ENCODE peak calls at places on chromosomes 12 and 14, in six cellular contexts. X, K, T, Z, B and E are unnamed samples.

GRCh38 chr12:24788886-24789285 is 160.0 kb downstream of the BCAT1 start:
- DNase-seq in X (no peak), K (no peak), T (no peak), Z (no peak), B (no peak), E (no peak)

GRCh38 chr14:57493467-57494181 is at the start of gene CCDC198:
- DNase-seq in X (no peak), K (peak), T (no peak), Z (no peak), B (peak), E (no peak)

GRCh38 chr12:20547788-20548575 is 147.2 kb upstream of the SLCO1C1 start:
- DNase-seq in X (no peak), K (no peak), T (no peak), Z (no peak), B (no peak), E (no peak)

GRCh38 chr12:15778126-15778525 is 11.1 kb downstream of the EPS8 start:
- DNase-seq in X (no peak), K (no peak), T (no peak), Z (no peak), B (no peak), E (no peak)

GRCh38 chr14:92952497-92953298 is 29.7 kb downstream of the CHGA start:
- DNase-seq in X (no peak), K (no peak), T (no peak), Z (no peak), B (no peak), E (no peak)

GRCh38 chr14:73003688-73004087 is 23.2 kb downstream of the ZFYVE1 start:
- DNase-seq in X (no peak), K (no peak), T (no peak), Z (no peak), B (no peak), E (no peak)

GRCh38 chr12:113929312-113929989 is 36.7 kb downstream of the RBM19 start:
- DNase-seq in X (no peak), K (no peak), T (no peak), Z (no peak), B (no peak), E (no peak)

GRCh38 chr12:26642361-26642760 is 190.6 kb downstream of the ITPR2 start:
- DNase-seq in X (no peak), K (no peak), T (no peak), Z (no peak), B (no peak), E (no peak)

GRCh38 chr12:99436584-99436983 is 211.0 kb upstream of the GARIN6 start:
- DNase-seq in X (no peak), K (no peak), T (no peak), Z (no peak), B (peak), E (no peak)

GRCh38 chr12:126069549-126070165 is 1004.4 kb downstream of the AACS start:
- DNase-seq in X (peak), K (peak), T (peak), Z (peak), B (no peak), E (peak)

GRCh38 chr14:20624495-20625070 is 16.9 kb downstream of the OR6S1 start:
- DNase-seq in X (peak), K (no peak), T (peak), Z (no peak), B (no peak), E (no peak)

GRCh38 chr12:60209933-60210332 is 614.1 kb downstream of the SLC16A7 start:
- DNase-seq in X (no peak), K (no peak), T (peak), Z (no peak), B (no peak), E (no peak)

GRCh38 chr12:51915951-51916350 is 8.6 kb downstream of the ACVRL1 start:
- DNase-seq in X (no peak), K (no peak), T (no peak), Z (no peak), B (no peak), E (no peak)

GRCh38 chr12:130357729-130358330 is 20.1 kb downstream of the PIWIL1 start:
- DNase-seq in X (no peak), K (no peak), T (no peak), Z (no peak), B (no peak), E (no peak)

GRCh38 chr12:53994691-53995310 is 5.2 kb upstream of the HOXC9 start:
- DNase-seq in X (no peak), K (no peak), T (peak), Z (no peak), B (no peak), E (no peak)

GRCh38 chr14:67077914-67078313 is 111.3 kb upstream of the GARIN2 start:
- DNase-seq in X (no peak), K (no peak), T (no peak), Z (no peak), B (no peak), E (no peak)

GRCh38 chr14:80124794-80125193 is 86.5 kb downstream of the DIO2 start:
- DNase-seq in X (no peak), K (no peak), T (no peak), Z (no peak), B (no peak), E (no peak)

GRCh38 chr12:45928309-45928708 is 62.1 kb downstream of the SCAF11 start:
- DNase-seq in X (no peak), K (no peak), T (no peak), Z (no peak), B (no peak), E (no peak)

GRCh38 chr12:201361-201760 is 12.6 kb downstream of the SLC6A12 start:
- DNase-seq in X (no peak), K (no peak), T (no peak), Z (no peak), B (no peak), E (no peak)

GRCh38 chr14:56720703-56721426 is 89.4 kb downstream of the OTX2 start:
- DNase-seq in X (no peak), K (no peak), T (no peak), Z (no peak), B (no peak), E (no peak)

GRCh38 chr12:105272152-105272551 is 36.2 kb upstream of the APPL2 start:
- DNase-seq in X (no peak), K (no peak), T (peak), Z (no peak), B (no peak), E (no peak)

GRCh38 chr12:104805186-104805585 is 152.9 kb downstream of the SLC41A2 start:
- DNase-seq in X (no peak), K (no peak), T (no peak), Z (no peak), B (no peak), E (no peak)

GRCh38 chr12:120847392-120848157 is 56.6 kb downstream of the SPPL3 start:
- DNase-seq in X (no peak), K (no peak), T (no peak), Z (no peak), B (peak), E (peak)

GRCh38 chr12:1518763-1519516 is 75.4 kb downstream of the FBXL14 start:
- DNase-seq in X (no peak), K (peak), T (peak), Z (no peak), B (no peak), E (peak)

GRCh38 chr14:68510201-68510600 is 282.7 kb downstream of the ZFP36L1 start:
- DNase-seq in X (no peak), K (no peak), T (no peak), Z (no peak), B (no peak), E (no peak)

GRCh38 chr12:118850244-118850825 is 131.0 kb upstream of the SRRM4 start:
- DNase-seq in X (peak), K (peak), T (peak), Z (peak), B (no peak), E (peak)

GRCh38 chr14:75101491-75101890 is 25.4 kb downstream of the NEK9 start:
- DNase-seq in X (no peak), K (no peak), T (no peak), Z (no peak), B (no peak), E (no peak)

GRCh38 chr12:119410396-119410795 is 75.9 kb downstream of the CCDC60 start:
- DNase-seq in X (no peak), K (no peak), T (no peak), Z (peak), B (no peak), E (no peak)

GRCh38 chr12:19288603-19289244 is 150.6 kb upstream of the AEBP2 start:
- DNase-seq in X (no peak), K (peak), T (peak), Z (peak), B (no peak), E (peak)

GRCh38 chr12:63403256-63403655 is 252.3 kb upstream of the AVPR1A start:
- DNase-seq in X (no peak), K (no peak), T (no peak), Z (no peak), B (no peak), E (no peak)

GRCh38 chr14:66944872-66945271 is 244.4 kb upstream of the GARIN2 start:
- DNase-seq in X (no peak), K (peak), T (peak), Z (no peak), B (no peak), E (peak)

GRCh38 chr14:69131176-69131575 is 21.7 kb downstream of the DCAF5 start:
- DNase-seq in X (no peak), K (no peak), T (no peak), Z (no peak), B (no peak), E (no peak)

GRCh38 chr14:69237142-69237541 is 22.8 kb upstream of the GALNT16 start:
- DNase-seq in X (no peak), K (no peak), T (no peak), Z (no peak), B (no peak), E (no peak)

DNA sequence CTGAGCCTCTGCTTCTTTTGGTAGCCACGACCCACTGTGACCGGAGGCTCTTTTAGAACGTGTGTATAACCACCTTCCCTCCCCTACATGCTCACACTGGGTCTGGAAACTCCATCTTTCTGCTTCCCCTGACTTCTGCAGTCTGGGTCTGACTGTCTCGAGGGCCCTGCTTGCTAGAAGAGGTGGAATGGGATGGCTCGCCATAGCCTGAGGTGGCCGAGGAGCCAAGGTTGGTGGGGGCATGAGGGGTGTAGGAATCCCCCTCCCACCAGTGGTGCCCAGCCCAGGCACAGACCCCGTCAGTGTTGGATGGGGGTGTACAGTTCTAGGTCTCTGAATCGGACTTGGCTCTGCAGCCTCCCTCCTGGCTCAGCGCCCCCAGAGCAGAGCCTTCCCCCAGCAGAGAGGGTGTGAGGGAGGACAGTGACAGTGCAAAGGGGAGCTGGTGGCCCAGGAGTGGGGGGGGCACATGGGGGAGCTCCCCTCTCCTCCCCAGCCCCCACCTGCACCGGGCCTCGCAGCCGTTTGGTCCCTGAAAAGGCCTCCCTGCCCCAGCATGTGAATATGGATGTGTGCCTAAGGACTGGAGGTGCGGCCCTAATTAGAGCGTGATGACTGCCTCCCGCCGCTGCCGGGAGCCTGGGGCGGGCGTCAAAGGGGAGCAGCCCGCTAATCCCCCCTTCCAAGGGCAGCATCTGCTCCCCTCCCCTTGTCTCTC is 196.3 kb upstream of the C14orf180 start:
- DNase-seq in X (no peak), K (no peak), T (no peak), Z (no peak), B (no peak), E (no peak)
- TF ChIP-seq YY1 in X (no peak), K (no peak), T (no peak), Z (no peak), B (no peak), E (no peak)

GRCh38 chr12:110090266-110091135 is 33.7 kb upstream of the IFT81 start:
- DNase-seq in X (no peak), K (no peak), T (no peak), Z (no peak), B (no peak), E (no peak)

GRCh38 chr12:110088936-110089335 is 35.2 kb upstream of the IFT81 start:
- DNase-seq in X (no peak), K (no peak), T (no peak), Z (no peak), B (no peak), E (no peak)

GRCh38 chr12:110093631-110094311 is 30.4 kb upstream of the IFT81 start:
- DNase-seq in X (no peak), K (no peak), T (peak), Z (no peak), B (no peak), E (no peak)

DNA sequence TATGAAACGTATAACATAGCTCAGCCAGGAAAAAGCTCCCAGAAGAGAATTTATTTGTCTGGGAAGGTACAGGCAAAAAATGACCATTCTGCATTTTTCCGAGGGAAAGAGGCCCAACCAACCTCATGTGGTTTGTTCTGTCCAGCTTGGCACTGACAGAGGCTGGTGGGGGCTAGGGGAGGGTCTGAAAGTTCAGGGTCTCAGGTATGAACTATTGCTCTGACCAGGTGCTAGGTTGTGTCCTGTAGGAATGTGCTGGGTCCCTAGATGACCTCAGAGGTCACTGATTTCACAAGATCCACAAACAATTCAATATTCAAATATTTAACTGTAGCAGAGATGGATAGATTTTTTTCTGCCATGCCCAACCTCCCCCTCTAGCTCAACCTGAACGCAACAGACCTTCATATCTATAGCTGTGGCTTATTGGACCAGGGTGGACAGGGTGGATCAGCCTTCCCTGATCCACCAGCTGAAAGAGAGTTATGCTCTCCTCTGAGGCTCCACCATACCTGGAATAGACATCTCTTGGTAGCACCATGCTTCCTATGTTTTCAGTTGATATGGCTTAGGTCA is 32.9 kb upstream of the IFT81 start:
- DNase-seq in X (no peak), K (peak), T (no peak), Z (no peak), B (no peak), E (no peak)
- H3K9ac ChIP-seq in X (no peak), K (peak), T (no peak), Z (no peak), B (no peak), E (no peak)

GRCh38 chr14:90398315-90398811 is 1.5 kb downstream of the CALM1 start:
- DNase-seq in X (peak), K (no peak), T (peak), Z (no peak), B (no peak), E (no peak)
- TF ChIP-seq YY1 in X (no peak), K (no peak), T (no peak), Z (no peak), B (no peak), E (no peak)

DNA sequence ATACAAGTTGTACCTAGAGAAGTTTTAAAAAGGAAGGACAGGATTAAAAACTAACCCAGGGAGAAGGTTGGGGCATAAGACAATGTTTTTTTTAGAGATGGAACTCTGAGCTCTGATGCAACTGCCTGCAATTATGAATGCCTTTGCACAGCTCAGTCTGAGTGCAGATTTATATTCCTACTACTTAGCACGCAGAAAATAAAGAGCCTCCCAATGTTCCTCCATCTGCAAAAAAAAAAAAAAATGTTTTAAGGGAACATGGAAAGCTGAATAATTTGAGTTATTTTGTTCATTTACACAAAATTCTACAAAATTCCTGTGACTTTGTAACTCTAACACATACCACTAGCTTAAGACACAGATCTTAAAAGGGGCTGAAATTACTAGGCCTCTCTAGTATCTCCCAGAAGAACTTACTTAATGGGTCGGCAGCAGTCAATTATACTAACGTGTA is 15.7 kb downstream of the CLIP1 start:
- DNase-seq in X (no peak), K (peak), T (peak), Z (no peak), B (no peak), E (no peak)
- H3K9ac ChIP-seq in X (no peak), K (peak), T (peak), Z (no peak), B (peak), E (no peak)

GRCh38 chr12:39442895-39443703 is at the start of gene KIF21A:
- DNase-seq in X (peak), K (peak), T (peak), Z (peak), B (peak), E (peak)
- TF ChIP-seq YY1 in X (no peak), K (peak), T (peak), Z (no peak), B (peak), E (peak)

DNA sequence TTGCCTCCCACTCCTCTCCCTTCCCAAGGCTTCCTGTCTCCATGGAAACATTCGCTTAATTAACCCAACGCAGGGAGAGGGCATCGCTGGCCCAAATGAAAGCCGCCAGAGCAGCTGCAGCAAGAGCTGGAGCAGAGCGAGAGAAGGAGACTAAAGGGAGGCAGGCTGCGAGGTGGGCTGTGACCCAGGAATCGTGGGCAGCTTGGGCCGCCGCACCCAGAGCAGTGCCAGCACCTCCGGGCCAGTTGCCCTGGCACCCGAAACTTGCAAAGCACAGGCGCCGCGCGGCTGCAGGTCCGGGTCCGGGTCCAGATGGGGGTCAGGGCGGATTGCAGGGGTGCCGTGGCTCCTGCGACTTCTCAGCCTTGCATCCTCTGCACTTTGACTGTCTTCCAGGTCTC is 43.4 kb upstream of the PTPRQ start:
- DNase-seq in X (peak), K (no peak), T (no peak), Z (no peak), B (no peak), E (no peak)
- H3K9ac ChIP-seq in X (no peak), K (no peak), T (no peak), Z (no peak), B (no peak), E (no peak)

GRCh38 chr12:42299392-42300308 is 26.2 kb downstream of the ZCRB1 start:
- DNase-seq in X (no peak), K (no peak), T (peak), Z (no peak), B (peak), E (no peak)
- TF ChIP-seq YY1 in X (no peak), K (no peak), T (no peak), Z (no peak), B (peak), E (no peak)